ENCODE peak calls at places on chromosome 20, in eight cellular contexts. B is sigmoid colon, Y is prostate gland, X is Panc1, A is HCT116, I is HepG2, O is transverse colon, Z is K562. T is an unnamed sample. For H3K27me3, the result is how much of the 10 kb centered on the place peaks cover.

GRCh38 chr20:50854512-50855249 is 59.8 kb downstream of the BCAS4 start:
- DNase-seq in B (no peak), Y (no peak), X (no peak), A (no peak), I (no peak), O (no peak), Z (peak), T (no peak)

GRCh38 chr20:38355161-38356012 is 9.1 kb downstream of the LBP start:
- DNase-seq in B (no peak), Y (no peak), X (no peak), A (no peak), I (no peak), O (no peak), Z (no peak), T (no peak)

GRCh38 chr20:53869466-53870258 is 200.7 kb downstream of the BCAS1 start:
- DNase-seq in B (peak), Y (peak), X (peak), A (peak), I (peak), O (peak), Z (peak), T (peak)

GRCh38 chr20:49659096-49659495 is 54.6 kb downstream of the B4GALT5 start:
- DNase-seq in B (no peak), Y (no peak), X (no peak), A (no peak), I (no peak), O (no peak), Z (no peak), T (no peak)

GRCh38 chr20:6691541-6691940 is 75.9 kb upstream of the BMP2 start:
- DNase-seq in B (no peak), Y (no peak), X (no peak), A (no peak), I (no peak), O (no peak), Z (no peak), T (no peak)

GRCh38 chr20:18650224-18650623 is 62.4 kb downstream of the DTD1 start:
- DNase-seq in B (peak), Y (no peak), X (no peak), A (no peak), I (no peak), O (no peak), Z (no peak), T (no peak)

GRCh38 chr20:11193241-11193640 is 519.4 kb upstream of the JAG1 start:
- DNase-seq in B (no peak), Y (no peak), X (no peak), A (no peak), I (no peak), O (no peak), Z (no peak), T (no peak)

GRCh38 chr20:11724112-11724511 is 193.6 kb upstream of the BTBD3 start:
- DNase-seq in B (no peak), Y (no peak), X (no peak), A (no peak), I (no peak), O (no peak), Z (no peak), T (no peak)

GRCh38 chr20:4769328-4769727 is 47.6 kb downstream of the PRND start:
- DNase-seq in B (no peak), Y (no peak), X (no peak), A (no peak), I (peak), O (no peak), Z (no peak), T (no peak)

GRCh38 chr20:41854765-41855164 is 236.6 kb upstream of the CHD6 start:
- DNase-seq in B (no peak), Y (no peak), X (peak), A (no peak), I (no peak), O (no peak), Z (no peak), T (no peak)

GRCh38 chr20:60664106-60664505 is 588.0 kb upstream of the CDH4 start:
- DNase-seq in B (no peak), Y (no peak), X (no peak), A (no peak), I (no peak), O (no peak), Z (no peak), T (no peak)

GRCh38 chr20:57392512-57393271 is 1.5 kb downstream of the RBM38 start:
- DNase-seq in B (peak), Y (peak), X (no peak), A (no peak), I (no peak), O (peak), Z (no peak), T (peak)

GRCh38 chr20:38211200-38212097 is 46.4 kb upstream of the TGM2 start:
- DNase-seq in B (peak), Y (no peak), X (no peak), A (no peak), I (no peak), O (no peak), Z (no peak), T (no peak)

GRCh38 chr20:17533396-17533795 is 2.2 kb upstream of the BFSP1 start:
- DNase-seq in B (no peak), Y (no peak), X (no peak), A (peak), I (peak), O (no peak), Z (peak), T (no peak)

GRCh38 chr20:47230811-47231256 is 125.7 kb downstream of the ZMYND8 start:
- DNase-seq in B (no peak), Y (no peak), X (no peak), A (no peak), I (no peak), O (no peak), Z (no peak), T (no peak)

GRCh38 chr20:36467076-36467999 is 74.0 kb upstream of the MYL9 start:
- DNase-seq in B (peak), Y (no peak), X (no peak), A (no peak), I (no peak), O (peak), Z (no peak), T (no peak)

GRCh38 chr20:46850416-46850815 is 44.2 kb upstream of the EYA2 start:
- DNase-seq in B (no peak), Y (no peak), X (no peak), A (no peak), I (no peak), O (peak), Z (no peak), T (no peak)

GRCh38 chr20:53656653-53657288 is 63.1 kb upstream of the ZNF217 start:
- DNase-seq in B (no peak), Y (no peak), X (no peak), A (no peak), I (no peak), O (no peak), Z (no peak), T (no peak)

GRCh38 chr20:40481337-40481736 is 207.7 kb downstream of the MAFB start:
- DNase-seq in B (no peak), Y (no peak), X (no peak), A (no peak), I (no peak), O (no peak), Z (no peak), T (no peak)

GRCh38 chr20:32205502-32206382 is 1.8 kb downstream of the PLAGL2 start:
- DNase-seq in B (no peak), Y (no peak), X (no peak), A (no peak), I (no peak), O (no peak), Z (no peak), T (no peak)

GRCh38 chr20:22582960-22583772 is 1.2 kb downstream of the FOXA2 start:
- DNase-seq in B (no peak), Y (no peak), X (no peak), A (no peak), I (peak), O (peak), Z (no peak), T (no peak)

GRCh38 chr20:35085477-35086225 is 7.0 kb downstream of the TRPC4AP start:
- DNase-seq in B (no peak), Y (no peak), X (no peak), A (no peak), I (no peak), O (no peak), Z (no peak), T (no peak)

GRCh38 chr20:51272392-51272791 is 249.5 kb upstream of the KCNG1 start:
- DNase-seq in B (no peak), Y (no peak), X (no peak), A (no peak), I (no peak), O (no peak), Z (no peak), T (no peak)

GRCh38 chr20:31570735-31571617 is 34.1 kb upstream of the ID1 start:
- DNase-seq in B (peak), Y (no peak), X (no peak), A (no peak), I (peak), O (peak), Z (no peak), T (peak)

GRCh38 chr20:22619272-22619671 is 34.9 kb upstream of the FOXA2 start:
- DNase-seq in B (no peak), Y (no peak), X (no peak), A (no peak), I (peak), O (no peak), Z (no peak), T (no peak)

GRCh38 chr20:31674895-31675827 is 37.4 kb downstream of the COX4I2 start:
- DNase-seq in B (peak), Y (no peak), X (no peak), A (no peak), I (no peak), O (peak), Z (peak), T (no peak)

GRCh38 chr20:8094415-8094818 is 37.6 kb upstream of the PLCB1 start:
- DNase-seq in B (peak), Y (peak), X (no peak), A (no peak), I (no peak), O (peak), Z (no peak), T (peak)

GRCh38 chr20:571754-572331 is 28.3 kb upstream of the CSNK2A1 start:
- DNase-seq in B (peak), Y (peak), X (no peak), A (no peak), I (no peak), O (peak), Z (peak), T (peak)

GRCh38 chr20:62942456-62942855 is 4.5 kb downstream of the GID8 start:
- DNase-seq in B (no peak), Y (no peak), X (no peak), A (no peak), I (no peak), O (no peak), Z (no peak), T (no peak)

GRCh38 chr20:42190084-42190483 is 571.9 kb upstream of the CHD6 start:
- DNase-seq in B (no peak), Y (no peak), X (no peak), A (no peak), I (no peak), O (no peak), Z (no peak), T (no peak)

GRCh38 chr20:11301699-11302098 is 616.0 kb upstream of the BTBD3 start:
- DNase-seq in B (no peak), Y (no peak), X (no peak), A (no peak), I (no peak), O (no peak), Z (no peak), T (no peak)

GRCh38 chr20:7161690-7162089 is 394.2 kb downstream of the BMP2 start:
- DNase-seq in B (no peak), Y (no peak), X (no peak), A (no peak), I (peak), O (peak), Z (no peak), T (no peak)

GRCh38 chr20:34180460-34181108 is 60.6 kb upstream of the ASIP start:
- DNase-seq in B (no peak), Y (peak), X (no peak), A (no peak), I (no peak), O (no peak), Z (no peak), T (no peak)

GRCh38 chr20:49477200-49477599 is 5.3 kb downstream of the KCNB1 start:
- DNase-seq in B (no peak), Y (no peak), X (no peak), A (no peak), I (no peak), O (no peak), Z (no peak), T (no peak)

DNA sequence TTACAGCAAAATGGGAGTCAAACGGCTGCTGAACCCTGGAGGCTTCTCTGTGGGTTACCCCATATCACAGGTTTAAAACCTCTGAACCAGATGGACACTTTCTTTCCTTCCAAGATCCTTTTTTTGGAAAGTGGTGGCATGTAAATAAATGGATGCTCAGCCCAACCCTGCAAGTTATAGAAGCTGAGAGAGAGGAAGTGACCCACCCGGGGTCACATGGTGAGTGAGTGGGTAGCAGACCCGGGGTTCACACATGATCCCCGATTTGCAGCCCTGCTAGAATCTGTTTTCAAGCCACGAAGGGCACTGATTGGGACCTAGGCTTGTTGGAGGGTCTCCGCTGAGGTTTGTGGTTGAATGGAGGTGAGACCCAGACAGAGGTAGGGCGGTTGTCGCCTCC is 32.0 kb downstream of the SIRPA start:
- DNase-seq in B (no peak), Y (no peak), X (no peak), A (no peak), I (no peak), O (no peak), Z (no peak), T (no peak)
- H3K27ac ChIP-seq in B (no peak), Y (no peak), X (no peak), A (no peak), I (no peak), O (no peak), Z (no peak), T (no peak)

GRCh38 chr20:58993332-58994248 is 12.5 kb downstream of the NELFCD start:
- DNase-seq in B (peak), Y (no peak), X (no peak), A (no peak), I (no peak), O (no peak), Z (no peak), T (no peak)
- TF ChIP-seq POLR2AphosphoS5 in B (no peak), Y (no peak), X (peak), A (no peak), I (no peak), O (no peak), Z (no peak), T (no peak)

GRCh38 chr20:61847420-61847748 is 218.3 kb downstream of the TAF4 start:
- DNase-seq in B (no peak), Y (no peak), X (no peak), A (no peak), I (no peak), O (no peak), Z (no peak), T (no peak)
- H3K27me3 ChIP-seq in B (under half), Y (under half), X (under half), A (under half), I (under half), O (under half), Z (under half), T (under half)

GRCh38 chr20:19815553-19815991 is 57.5 kb downstream of the RIN2 start:
- DNase-seq in B (peak), Y (no peak), X (peak), A (peak), I (peak), O (no peak), Z (no peak), T (no peak)

GRCh38 chr20:19812696-19813095 is 54.6 kb downstream of the RIN2 start:
- DNase-seq in B (no peak), Y (no peak), X (no peak), A (no peak), I (no peak), O (no peak), Z (no peak), T (no peak)

GRCh38 chr20:19813839-19814238 is 55.8 kb downstream of the RIN2 start:
- DNase-seq in B (no peak), Y (no peak), X (no peak), A (no peak), I (no peak), O (no peak), Z (no peak), T (no peak)

GRCh38 chr20:19816386-19816785 is 58.3 kb downstream of the RIN2 start:
- DNase-seq in B (no peak), Y (no peak), X (no peak), A (no peak), I (no peak), O (no peak), Z (no peak), T (no peak)

GRCh38 chr20:19814241-19814640 is 56.2 kb downstream of the RIN2 start:
- DNase-seq in B (peak), Y (no peak), X (no peak), A (no peak), I (no peak), O (no peak), Z (no peak), T (no peak)
- H3K27ac ChIP-seq in B (no peak), Y (no peak), X (peak), A (no peak), I (no peak), O (no peak), Z (no peak), T (peak)

DNA sequence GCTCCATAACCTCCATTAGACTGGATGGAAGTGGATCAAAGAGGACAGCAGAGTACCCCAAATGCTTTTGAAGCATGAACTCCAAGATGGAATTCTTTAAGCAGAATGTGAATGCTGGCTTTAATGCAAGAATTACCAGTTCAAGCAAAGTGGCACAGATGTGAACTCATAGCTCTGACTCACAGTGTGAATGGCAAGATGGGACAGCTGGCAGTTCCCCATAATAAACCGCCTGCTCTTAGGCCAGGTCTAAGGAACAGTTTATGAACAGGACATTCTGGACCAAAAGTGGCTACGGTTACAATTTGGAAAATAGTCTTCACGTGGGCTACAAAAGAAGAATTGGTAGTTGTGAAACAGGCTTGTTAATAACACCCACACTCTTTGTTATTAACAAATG is 76.5 kb downstream of the SPTLC3 start:
- DNase-seq in B (no peak), Y (no peak), X (no peak), A (no peak), I (no peak), O (no peak), Z (no peak), T (no peak)
- TF ChIP-seq POLR2AphosphoS5 in B (no peak), Y (no peak), X (no peak), A (no peak), I (no peak), O (no peak), Z (no peak), T (no peak)